ENCODE peak calls at places on chromosome 1, in five cellular contexts. N is GM06990, S is uterus, V is thoracic aorta, M is adrenal gland. D is an unnamed sample.

GRCh38 chr1:159595006-159595405 is 7.4 kb downstream of the APCS start:
- DNase-seq in M (no peak), S (no peak), N (no peak), V (no peak), D (no peak)

GRCh38 chr1:218557731-218558130 is 212.6 kb downstream of the TGFB2 start:
- DNase-seq in N (no peak), M (peak), V (no peak), S (no peak), D (peak)

GRCh38 chr1:228018961-228019721 is 12.3 kb downstream of the WNT3A start:
- DNase-seq in N (no peak), V (no peak), M (no peak), S (no peak), D (no peak)

GRCh38 chr1:115949156-115949555 is 27.2 kb upstream of the SLC22A15 start:
- DNase-seq in N (no peak), M (no peak), V (no peak), S (no peak), D (no peak)

GRCh38 chr1:119673171-119673940 is 25.3 kb upstream of the ZNF697 start:
- DNase-seq in N (no peak), S (no peak), M (no peak), V (no peak), D (peak)

GRCh38 chr1:11391327-11391726 is 87.6 kb upstream of the DISP3 start:
- DNase-seq in N (no peak), S (no peak), M (no peak), V (no peak), D (no peak)

GRCh38 chr1:115807723-115808122 is 33.2 kb downstream of the NHLH2 start:
- DNase-seq in M (peak), S (no peak), N (no peak), V (no peak), D (peak)

GRCh38 chr1:21930629-21931170 is 6.4 kb downstream of the HSPG2 start:
- DNase-seq in M (no peak), N (no peak), S (no peak), V (no peak), D (no peak)

GRCh38 chr1:83011270-83011669 is 987.7 kb downstream of the TTLL7 start:
- DNase-seq in M (no peak), S (no peak), N (no peak), V (no peak), D (no peak)

GRCh38 chr1:161274874-161275273 is 16.3 kb downstream of the PCP4L1 start:
- DNase-seq in S (no peak), V (no peak), M (no peak), N (no peak), D (no peak)

GRCh38 chr1:174022976-174023277 is 770 bp upstream of the RC3H1 start:
- DNase-seq in V (no peak), M (no peak), S (no peak), N (no peak), D (no peak)

GRCh38 chr1:77063118-77063517 is 156.1 kb downstream of the PIGK start:
- DNase-seq in S (no peak), V (no peak), M (no peak), N (no peak), D (no peak)

GRCh38 chr1:187817782-187818181 is 989.0 kb downstream of the PLA2G4A start:
- DNase-seq in M (no peak), N (no peak), S (no peak), V (no peak), D (no peak)

GRCh38 chr1:55380313-55380970 is 165.3 kb upstream of the USP24 start:
- DNase-seq in N (no peak), S (peak), V (no peak), M (no peak), D (no peak)

GRCh38 chr1:197269053-197269452 is 1.0 kb downstream of the CRB1 start:
- DNase-seq in N (no peak), V (no peak), M (no peak), S (no peak), D (no peak)

GRCh38 chr1:197268012-197268411 is at the start of gene CRB1:
- DNase-seq in V (no peak), S (no peak), N (no peak), M (no peak), D (no peak)

GRCh38 chr1:197265168-197265567 is 2.9 kb upstream of the CRB1 start:
- DNase-seq in N (no peak), M (no peak), V (no peak), S (no peak), D (no peak)
- H3K4me3 ChIP-seq in N (no peak), M (no peak), V (no peak), S (no peak), D (no peak)

GRCh38 chr1:44786138-44786840 is 1.7 kb downstream of the BEST4 start:
- DNase-seq in S (peak), V (no peak), N (peak), M (peak), D (peak)

GRCh38 chr1:44785027-44785376 is 3.0 kb downstream of the BEST4 start:
- DNase-seq in M (no peak), N (no peak), S (no peak), V (no peak), D (no peak)

GRCh38 chr1:44783697-44784093 is 4.3 kb downstream of the BEST4 start:
- DNase-seq in N (no peak), M (peak), V (no peak), S (no peak), D (no peak)

GRCh38 chr1:44785501-44786137 is 2.4 kb downstream of the BEST4 start:
- DNase-seq in N (no peak), S (no peak), V (no peak), M (no peak), D (no peak)

DNA sequence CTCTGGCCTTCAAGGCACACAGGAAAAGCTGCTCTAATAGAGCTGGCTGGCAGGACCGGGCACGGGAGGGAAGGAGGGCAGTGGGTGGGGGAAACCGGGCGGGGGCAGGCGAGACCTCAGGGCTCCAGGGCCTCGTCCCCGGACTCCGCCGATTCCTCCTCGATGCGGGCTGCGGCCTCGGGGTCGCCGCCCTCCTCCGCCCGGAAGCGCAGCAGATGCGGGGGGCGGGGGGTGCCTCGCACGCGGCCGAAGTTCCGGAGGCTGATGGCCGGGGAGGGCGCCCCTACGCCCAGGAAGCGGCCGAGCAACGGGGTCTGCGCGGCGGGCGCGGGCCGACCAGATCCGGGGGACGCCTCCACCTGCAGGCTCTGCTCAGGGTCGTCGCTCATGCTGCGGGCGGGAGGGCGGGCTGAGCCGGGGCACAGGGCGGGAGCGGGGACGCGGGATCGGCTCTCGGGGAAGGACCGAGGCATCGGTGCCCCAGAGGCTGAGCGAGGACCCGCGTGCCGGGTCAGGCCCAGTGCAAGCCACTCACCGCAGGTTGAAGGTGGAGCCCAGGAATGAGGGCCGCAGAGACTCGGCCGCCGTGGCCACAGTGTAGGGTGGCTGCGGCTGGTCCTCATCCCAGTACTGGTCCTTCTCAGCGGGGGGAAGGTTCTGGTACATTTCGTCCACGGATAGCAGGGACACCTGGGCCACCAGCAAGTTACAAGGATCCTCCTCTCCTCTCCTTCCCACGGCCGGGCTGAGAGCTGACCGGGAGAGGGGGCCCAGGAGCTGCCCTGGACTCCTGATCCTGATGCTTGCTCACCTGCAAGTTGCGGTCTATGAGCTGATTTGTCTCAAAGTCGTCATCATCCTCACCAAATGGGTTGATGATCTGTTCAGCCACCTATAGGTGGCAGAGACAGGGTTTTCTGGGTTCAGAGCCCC is 3.6 kb downstream of the BEST4 start:
- DNase-seq in N (peak), V (no peak), S (peak), M (peak), D (no peak)
- TF ChIP-seq CTCF in N (peak), V (no peak), S (peak), M (no peak), D (peak)

GRCh38 chr1:26471498-26472329 is 526 bp upstream of the HMGN2 start:
- DNase-seq in M (peak), N (no peak), S (peak), V (peak), D (peak)
- H3K4me3 ChIP-seq in M (no peak), N (peak), S (peak), V (peak), D (peak)

GRCh38 chr1:53683986-53684740 is 54.8 kb downstream of the GLIS1 start:
- DNase-seq in N (no peak), V (no peak), M (no peak), S (no peak), D (no peak)
- TF ChIP-seq CTCF in N (no peak), V (no peak), M (no peak), S (no peak), D (peak)

GRCh38 chr1:8873506-8874229 is 4.8 kb downstream of the ENO1 start:
- DNase-seq in N (no peak), S (peak), M (peak), V (peak), D (peak)
- H3K4me3 ChIP-seq in N (peak), S (no peak), M (no peak), V (peak), D (peak)

DNA sequence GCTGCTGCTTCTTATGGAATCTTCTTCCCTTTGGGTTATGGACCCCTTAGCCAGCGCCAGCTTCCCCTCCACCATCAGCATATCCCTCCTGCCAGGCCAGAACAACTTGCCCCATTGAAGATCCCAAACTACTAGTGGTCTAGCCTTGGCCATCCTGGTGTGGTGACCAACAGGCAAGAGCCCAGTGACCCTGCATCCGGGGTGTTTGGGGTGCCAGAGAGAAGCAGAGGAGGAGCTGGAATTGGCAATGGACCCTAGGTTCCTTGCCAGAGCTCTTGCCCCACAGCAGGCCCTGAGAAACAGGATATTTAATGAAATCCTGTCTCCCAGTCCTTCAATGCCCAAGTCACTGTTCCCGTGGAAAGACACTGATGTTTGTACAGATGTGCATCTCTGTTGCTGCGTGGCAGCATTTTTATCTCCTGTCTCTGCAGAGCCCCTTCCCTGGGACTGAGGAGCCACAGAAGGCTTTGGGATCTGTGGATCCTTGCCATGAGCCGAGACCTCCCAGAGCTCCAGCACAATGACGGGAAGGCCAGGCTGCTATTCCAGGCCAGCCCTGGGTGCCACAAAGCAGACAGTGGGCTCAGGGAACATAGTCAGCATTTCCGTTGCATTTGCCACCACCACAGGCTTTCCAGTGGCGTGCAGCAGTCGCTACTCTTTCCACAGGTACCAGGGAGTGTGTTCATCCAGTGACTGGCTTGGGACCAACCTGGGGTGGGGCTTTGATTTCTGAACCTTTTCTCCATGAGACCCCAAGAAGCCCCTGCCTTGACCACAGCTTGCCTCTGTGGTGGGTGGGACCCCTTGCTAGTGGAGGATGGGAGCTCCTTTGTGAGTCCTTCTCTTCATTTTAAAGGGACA is 21.6 kb downstream of the NAV1 start:
- DNase-seq in M (peak), S (no peak), V (no peak), N (no peak), D (no peak)
- TF ChIP-seq CTCF in M (no peak), S (no peak), V (no peak), N (no peak), D (no peak)